ENCODE peak calls at places on chromosomes 6 and 20, in ten cellular contexts. F, P, E, H, U, Z, M, J, I and A are unnamed samples.

GRCh38 chr6:170162011-170162770 is 128.7 kb downstream of the DLL1 start:
- DNase-seq in E (no peak), M (no peak), I (no peak), U (no peak), H (no peak), J (peak; percentile 39), F (no peak), P (no peak), Z (no peak), A (no peak)

GRCh38 chr20:63693975-63694595 is 2.4 kb upstream of the TNFRSF6B start:
- DNase-seq in E (no peak), J (no peak), P (no peak), I (no peak), M (no peak), U (no peak), H (no peak), Z (no peak), F (no peak), A (no peak)

GRCh38 chr6:122049341-122049740 is 350.1 kb upstream of the HSF2 start:
- DNase-seq in F (no peak), E (no peak), H (peak; percentile 44), Z (no peak), P (no peak), U (no peak), I (peak; percentile 29), J (no peak), M (no peak), A (no peak)

GRCh38 chr6:7050911-7051779 is 56.6 kb upstream of the RREB1 start:
- DNase-seq in I (peak; percentile 62), M (peak; percentile 7), J (peak; percentile 78), E (peak; percentile 23), F (peak; percentile 34), U (peak; percentile 91), P (no peak), H (peak; percentile 90), Z (no peak), A (peak; percentile 8)

GRCh38 chr6:170446841-170447560 is 106.1 kb downstream of the PSMB1 start:
- DNase-seq in H (no peak), U (no peak), E (no peak), P (no peak), I (no peak), F (no peak), Z (no peak), J (no peak), M (no peak), A (no peak)

GRCh38 chr20:62142252-62143117 is 709 bp downstream of the PSMA7 start:
- DNase-seq in F (peak; percentile 48), M (no peak), H (no peak), U (no peak), Z (no peak), E (no peak), J (no peak), I (peak; percentile 39), P (no peak), A (no peak)

GRCh38 chr20:41167481-41168253 is 30.3 kb downstream of the PLCG1 start:
- DNase-seq in U (no peak), E (no peak), F (no peak), Z (no peak), P (no peak), J (peak; percentile 10), H (no peak), M (no peak), I (no peak), A (no peak)

GRCh38 chr20:34575271-34575670 is 16.8 kb downstream of the MAP1LC3A start:
- DNase-seq in Z (no peak), F (no peak), E (no peak), M (no peak), I (no peak), H (no peak), J (no peak), U (peak; percentile 29), P (no peak), A (no peak)

GRCh38 chr20:25336561-25337422 is 53.8 kb downstream of the ABHD12 start:
- DNase-seq in P (no peak), I (no peak), J (no peak), U (no peak), Z (no peak), F (no peak), E (no peak), M (no peak), H (peak; percentile 28), A (no peak)

GRCh38 chr20:55155360-55155759 is 680.0 kb downstream of the DOK5 start:
- DNase-seq in I (no peak), Z (no peak), F (no peak), P (no peak), U (no peak), M (no peak), H (no peak), E (no peak), J (no peak), A (no peak)

GRCh38 chr20:37781626-37782025 is 87.8 kb downstream of the CTNNBL1 start:
- DNase-seq in I (no peak), F (no peak), Z (no peak), E (no peak), J (no peak), U (no peak), M (no peak), P (no peak), H (peak; percentile 23), A (no peak)

GRCh38 chr6:22804620-22805271 is 235.4 kb downstream of the HDGFL1 start:
- DNase-seq in E (no peak), F (no peak), I (no peak), J (no peak), M (no peak), Z (no peak), H (peak; percentile 12), U (no peak), P (no peak), A (no peak)

GRCh38 chr6:122673345-122673961 is 63.2 kb downstream of the PKIB start:
- DNase-seq in J (no peak), H (no peak), P (no peak), Z (no peak), I (no peak), E (no peak), F (no peak), U (no peak), M (no peak), A (no peak)

GRCh38 chr6:15535495-15536200 is 127.2 kb downstream of the DTNBP1 start:
- DNase-seq in F (no peak), U (no peak), M (no peak), Z (no peak), P (no peak), I (no peak), J (no peak), E (no peak), H (no peak), A (no peak)

GRCh38 chr6:47265971-47266370 is 43.7 kb downstream of the TNFRSF21 start:
- DNase-seq in J (no peak), M (no peak), E (no peak), P (no peak), Z (no peak), U (no peak), I (no peak), H (no peak), F (no peak), A (no peak)

GRCh38 chr6:157614026-157614484 is 209.0 kb upstream of the SNX9 start:
- DNase-seq in M (no peak), J (no peak), E (peak; percentile 32), P (no peak), I (no peak), F (no peak), Z (no peak), U (no peak), H (peak; percentile 77), A (no peak)

GRCh38 chr20:44211177-44212039 is 837 bp upstream of the OSER1 start:
- DNase-seq in E (no peak), M (no peak), H (peak; percentile 77), U (no peak), F (no peak), I (no peak), J (no peak), P (peak; percentile 9), Z (no peak), A (no peak)

GRCh38 chr20:61938839-61939690 is 126.6 kb downstream of the TAF4 start:
- DNase-seq in E (no peak), Z (no peak), F (no peak), P (no peak), J (peak; percentile 42), I (no peak), U (no peak), M (no peak), H (no peak), A (no peak)

GRCh38 chr6:113530769-113531168 is 326.4 kb upstream of the MARCKS start:
- DNase-seq in I (peak; percentile 46), J (no peak), M (no peak), Z (no peak), P (no peak), H (peak; percentile 89), F (no peak), E (peak; percentile 51), U (no peak), A (no peak)

GRCh38 chr6:112925702-112926101 is 578.6 kb downstream of the RFPL4B start:
- DNase-seq in Z (no peak), I (no peak), M (no peak), J (no peak), F (no peak), H (no peak), U (no peak), E (no peak), P (no peak), A (no peak)

GRCh38 chr20:52103469-52103910 is 88.1 kb downstream of the ZFP64 start:
- DNase-seq in E (peak; percentile 83), F (no peak), M (no peak), I (no peak), Z (no peak), H (peak; percentile 36), U (no peak), P (no peak), J (no peak), A (no peak)

GRCh38 chr6:156775717-156776116 is 1.5 kb upstream of the ARID1B start:
- DNase-seq in E (no peak), P (no peak), Z (no peak), J (no peak), F (no peak), I (no peak), H (peak; percentile 34), M (no peak), U (no peak), A (no peak)

GRCh38 chr6:148945311-148946021 is 198.6 kb downstream of the UST start:
- DNase-seq in Z (no peak), M (no peak), I (no peak), J (no peak), F (no peak), U (no peak), H (peak; percentile 39), E (no peak), P (no peak), A (no peak)

GRCh38 chr20:32585011-32585518 is at the start of gene NOL4L:
- DNase-seq in Z (peak; percentile 69), J (no peak), U (no peak), H (peak; percentile 3), I (peak; percentile 64), M (peak; percentile 27), P (peak; percentile 38), F (peak; percentile 31), E (no peak), A (no peak)

GRCh38 chr20:64038579-64039292 is 2.8 kb downstream of the C20orf204 start:
- DNase-seq in H (peak; percentile 56), U (no peak), M (peak; percentile 57), I (peak; percentile 89), E (peak; percentile 97), P (no peak), F (no peak), J (peak; percentile 86), Z (peak; percentile 67), A (no peak)

GRCh38 chr6:37821449-37821848 is 1.9 kb downstream of the ZFAND3 start:
- DNase-seq in M (no peak), P (no peak), F (no peak), J (no peak), Z (no peak), H (no peak), I (no peak), E (no peak), U (no peak), A (no peak)

GRCh38 chr6:29727637-29728036 is 4.4 kb downstream of the HLA-F start:
- DNase-seq in M (no peak), E (no peak), H (no peak), I (no peak), P (no peak), Z (no peak), F (no peak), U (no peak), J (no peak), A (no peak)

GRCh38 chr20:34215711-34216381 is 25.4 kb upstream of the ASIP start:
- DNase-seq in Z (peak; percentile 81), I (peak; percentile 83), M (no peak), H (peak; percentile 61), U (no peak), J (peak; percentile 93), P (peak; percentile 58), F (peak; percentile 37), E (peak; percentile 75), A (no peak)